ENCODE peak calls at places on chromosome 5, in six cellular contexts. One of them, this sample, is unnamed.

GRCh38 chr5:142466195-142466951 is 141.6 kb upstream of the SPRY4 start:
- DNase-seq in activated T-cell treated with anti-CD3 and anti-CD28 coated beads for 1 hour: no peak
- DNase-seq in osteoblast: peak
- DNase-seq in stimulated activated CD8-positive, alpha-beta memory T cell treated with anti-CD3 and anti-CD28 coated beads, Interleukin-12 subunit alpha, Interleukin-12 subunit beta, amount 100 ng/mL, for 4 hours: no peak
- DNase-seq in stomach: no peak
- DNase-seq in choroid plexus epithelial cell: peak
- DNase-seq in this sample: no peak

GRCh38 chr5:89728750-89729149 is 680.8 kb downstream of the CETN3 start:
- DNase-seq in activated T-cell treated with anti-CD3 and anti-CD28 coated beads for 1 hour: no peak
- DNase-seq in osteoblast: peak
- DNase-seq in stimulated activated CD8-positive, alpha-beta memory T cell treated with anti-CD3 and anti-CD28 coated beads, Interleukin-12 subunit alpha, Interleukin-12 subunit beta, amount 100 ng/mL, for 4 hours: no peak
- DNase-seq in stomach: no peak
- DNase-seq in choroid plexus epithelial cell: peak
- DNase-seq in this sample: no peak

GRCh38 chr5:74415695-74416102 is 224.8 kb downstream of the ENC1 start:
- DNase-seq in activated T-cell treated with anti-CD3 and anti-CD28 coated beads for 1 hour: no peak
- DNase-seq in osteoblast: no peak
- DNase-seq in stimulated activated CD8-positive, alpha-beta memory T cell treated with anti-CD3 and anti-CD28 coated beads, Interleukin-12 subunit alpha, Interleukin-12 subunit beta, amount 100 ng/mL, for 4 hours: no peak
- DNase-seq in stomach: no peak
- DNase-seq in choroid plexus epithelial cell: peak
- DNase-seq in this sample: no peak

GRCh38 chr5:124130807-124131206 is 615.6 kb downstream of the ZNF608 start:
- DNase-seq in activated T-cell treated with anti-CD3 and anti-CD28 coated beads for 1 hour: no peak
- DNase-seq in osteoblast: no peak
- DNase-seq in stimulated activated CD8-positive, alpha-beta memory T cell treated with anti-CD3 and anti-CD28 coated beads, Interleukin-12 subunit alpha, Interleukin-12 subunit beta, amount 100 ng/mL, for 4 hours: no peak
- DNase-seq in stomach: no peak
- DNase-seq in choroid plexus epithelial cell: no peak
- DNase-seq in this sample: no peak

GRCh38 chr5:157571357-157571827 is 4.2 kb downstream of the ADAM19 start:
- DNase-seq in activated T-cell treated with anti-CD3 and anti-CD28 coated beads for 1 hour: peak
- DNase-seq in osteoblast: peak
- DNase-seq in stimulated activated CD8-positive, alpha-beta memory T cell treated with anti-CD3 and anti-CD28 coated beads, Interleukin-12 subunit alpha, Interleukin-12 subunit beta, amount 100 ng/mL, for 4 hours: no peak
- DNase-seq in stomach: no peak
- DNase-seq in choroid plexus epithelial cell: peak
- DNase-seq in this sample: peak

GRCh38 chr5:122237906-122238305 is 74.1 kb upstream of the SNCAIP start:
- DNase-seq in activated T-cell treated with anti-CD3 and anti-CD28 coated beads for 1 hour: no peak
- DNase-seq in osteoblast: no peak
- DNase-seq in stimulated activated CD8-positive, alpha-beta memory T cell treated with anti-CD3 and anti-CD28 coated beads, Interleukin-12 subunit alpha, Interleukin-12 subunit beta, amount 100 ng/mL, for 4 hours: no peak
- DNase-seq in stomach: no peak
- DNase-seq in choroid plexus epithelial cell: no peak
- DNase-seq in this sample: peak

GRCh38 chr5:141637693-141638419 is 1.1 kb downstream of the RELL2 start:
- DNase-seq in activated T-cell treated with anti-CD3 and anti-CD28 coated beads for 1 hour: peak
- DNase-seq in osteoblast: peak
- DNase-seq in stimulated activated CD8-positive, alpha-beta memory T cell treated with anti-CD3 and anti-CD28 coated beads, Interleukin-12 subunit alpha, Interleukin-12 subunit beta, amount 100 ng/mL, for 4 hours: peak
- DNase-seq in stomach: peak
- DNase-seq in choroid plexus epithelial cell: peak
- DNase-seq in this sample: no peak

GRCh38 chr5:111574316-111574715 is 62.0 kb upstream of the STARD4 start:
- DNase-seq in activated T-cell treated with anti-CD3 and anti-CD28 coated beads for 1 hour: no peak
- DNase-seq in osteoblast: no peak
- DNase-seq in stimulated activated CD8-positive, alpha-beta memory T cell treated with anti-CD3 and anti-CD28 coated beads, Interleukin-12 subunit alpha, Interleukin-12 subunit beta, amount 100 ng/mL, for 4 hours: no peak
- DNase-seq in stomach: no peak
- DNase-seq in choroid plexus epithelial cell: peak
- DNase-seq in this sample: no peak

GRCh38 chr5:72673623-72674022 is 142.8 kb upstream of the TNPO1 start:
- DNase-seq in activated T-cell treated with anti-CD3 and anti-CD28 coated beads for 1 hour: no peak
- DNase-seq in osteoblast: no peak
- DNase-seq in stimulated activated CD8-positive, alpha-beta memory T cell treated with anti-CD3 and anti-CD28 coated beads, Interleukin-12 subunit alpha, Interleukin-12 subunit beta, amount 100 ng/mL, for 4 hours: no peak
- DNase-seq in stomach: no peak
- DNase-seq in choroid plexus epithelial cell: no peak
- DNase-seq in this sample: no peak

GRCh38 chr5:56617998-56618397 is 197.4 kb upstream of the MAP3K1 start:
- DNase-seq in activated T-cell treated with anti-CD3 and anti-CD28 coated beads for 1 hour: no peak
- DNase-seq in osteoblast: no peak
- DNase-seq in stimulated activated CD8-positive, alpha-beta memory T cell treated with anti-CD3 and anti-CD28 coated beads, Interleukin-12 subunit alpha, Interleukin-12 subunit beta, amount 100 ng/mL, for 4 hours: no peak
- DNase-seq in stomach: no peak
- DNase-seq in choroid plexus epithelial cell: no peak
- DNase-seq in this sample: no peak

This sample was measured in A172.